ENCODE peak calls at places on chromosomes 6 and 20, in five cellular contexts. J is neuronal stem cell, Q is trophoblast cell, H is H1, F is mesenchymal stem cell. A is an unnamed sample.
A peak's percentile ranks its signal among the peaks of the same experiment; 100 is the strongest.

GRCh38 chr6:101741474-101742171 is 348.1 kb downstream of the GRIK2 start:
- DNase-seq in J (no peak), Q (no peak), H (no peak), F (no peak), A (no peak)

GRCh38 chr20:23357767-23358562 is 4.0 kb upstream of the GZF1 start:
- DNase-seq in J (peak; percentile 100), Q (peak; percentile 100), H (peak; percentile 100), F (peak; percentile 100), A (peak; percentile 100)

GRCh38 chr6:115753446-115753845 is 307.2 kb downstream of the FRK start:
- DNase-seq in J (no peak), Q (no peak), H (no peak), F (peak; percentile 5), A (no peak)

GRCh38 chr20:57289401-57290177 is 23.1 kb upstream of the BMP7 start:
- DNase-seq in J (no peak), Q (no peak), H (no peak), F (no peak), A (no peak)

GRCh38 chr6:16681260-16681873 is 79.9 kb downstream of the ATXN1 start:
- DNase-seq in J (no peak), Q (peak; percentile 46), H (no peak), F (peak; percentile 97), A (no peak)

GRCh38 chr6:16805190-16805860 is 44.1 kb upstream of the ATXN1 start:
- DNase-seq in J (no peak), Q (no peak), H (no peak), F (no peak), A (no peak)

GRCh38 chr6:20751293-20751946 is 217.2 kb downstream of the CDKAL1 start:
- DNase-seq in J (no peak), Q (no peak), H (no peak), F (peak; percentile 65), A (no peak)

GRCh38 chr6:120556491-120556890 is 777.8 kb downstream of the TBC1D32 start:
- DNase-seq in J (no peak), Q (no peak), H (no peak), F (no peak), A (no peak)

GRCh38 chr20:460707-461106 is 1.6 kb downstream of the TBC1D20 start:
- DNase-seq in J (no peak), Q (no peak), H (no peak), F (peak; percentile 28), A (no peak)

GRCh38 chr20:11366660-11367059 is 551.0 kb upstream of the BTBD3 start:
- DNase-seq in J (no peak), Q (no peak), H (no peak), F (no peak), A (no peak)

GRCh38 chr6:15327271-15327670 is 81.4 kb downstream of the JARID2 start:
- DNase-seq in J (no peak), Q (peak; percentile 28), H (peak; percentile 43), F (no peak), A (no peak)

GRCh38 chr6:81708306-81708705 is 44.2 kb downstream of the TENT5A start:
- DNase-seq in J (peak; percentile 47), Q (no peak), H (no peak), F (no peak), A (peak; percentile 38)

GRCh38 chr6:125099211-125100017 is 54.2 kb upstream of the TPD52L1 start:
- DNase-seq in J (peak; percentile 48), Q (peak; percentile 56), H (peak; percentile 77), F (peak; percentile 70), A (peak; percentile 72)

GRCh38 chr6:166003569-166003968 is 164.1 kb downstream of the TBXT start:
- DNase-seq in J (no peak), Q (no peak), H (no peak), F (peak; percentile 53), A (peak; percentile 41)

DNA sequence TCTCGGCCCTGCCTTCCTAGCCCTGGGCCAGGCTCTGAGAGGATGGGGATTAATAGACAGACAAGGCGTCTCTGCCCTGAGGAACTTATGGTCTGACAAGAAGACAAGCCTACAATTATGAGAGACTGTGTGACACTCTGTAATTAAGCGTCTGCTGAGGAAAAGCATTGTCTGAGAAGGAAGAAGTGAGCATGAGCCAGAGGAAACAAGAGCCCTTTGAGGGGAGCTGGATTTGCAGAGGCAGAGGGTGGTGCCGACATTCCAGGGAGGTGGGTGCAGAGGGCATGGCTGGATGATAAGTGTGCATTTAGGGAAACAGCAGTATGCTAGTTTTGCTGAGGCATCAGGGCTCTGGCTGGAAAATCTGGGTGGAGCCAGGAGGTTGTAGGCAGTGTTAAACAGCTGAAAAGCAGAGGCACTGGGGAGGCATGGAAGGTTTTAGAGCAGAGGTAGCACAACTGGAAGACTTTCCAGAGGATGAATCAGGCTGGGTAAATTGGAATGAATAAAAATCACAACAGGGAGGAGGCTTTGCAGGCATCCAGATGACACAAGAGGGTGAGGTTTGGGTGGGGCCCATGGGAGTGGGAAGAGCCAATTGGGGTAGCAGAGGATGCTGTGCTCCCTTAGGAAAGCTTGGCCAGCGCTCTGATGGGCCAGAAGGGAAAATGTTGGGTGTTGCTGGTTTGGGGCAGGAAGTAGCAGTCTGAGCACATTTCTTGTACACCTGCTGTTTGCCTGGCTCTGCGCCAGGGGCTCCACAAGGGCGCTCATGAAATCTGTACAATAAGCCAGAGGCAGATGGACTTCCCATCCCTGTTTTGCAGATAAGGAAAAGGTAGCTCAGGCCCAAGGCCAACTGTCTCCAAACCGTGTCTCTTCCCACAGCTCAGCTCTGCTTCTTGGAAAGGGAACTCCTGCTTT is 74.0 kb upstream of the MYL9 start:
- DNase-seq in J (no peak), Q (no peak), H (no peak), F (peak; percentile 17), A (no peak)
- H3K4me1 ChIP-seq in J (peaks cover 31% of the 10 kb centered on the region), Q (peaks cover 62% of the 10 kb centered on the region), H (peaks cover 14% of the 10 kb centered on the region), F (peaks cover 54% of the 10 kb centered on the region), A (peaks cover 12% of the 10 kb centered on the region)

DNA sequence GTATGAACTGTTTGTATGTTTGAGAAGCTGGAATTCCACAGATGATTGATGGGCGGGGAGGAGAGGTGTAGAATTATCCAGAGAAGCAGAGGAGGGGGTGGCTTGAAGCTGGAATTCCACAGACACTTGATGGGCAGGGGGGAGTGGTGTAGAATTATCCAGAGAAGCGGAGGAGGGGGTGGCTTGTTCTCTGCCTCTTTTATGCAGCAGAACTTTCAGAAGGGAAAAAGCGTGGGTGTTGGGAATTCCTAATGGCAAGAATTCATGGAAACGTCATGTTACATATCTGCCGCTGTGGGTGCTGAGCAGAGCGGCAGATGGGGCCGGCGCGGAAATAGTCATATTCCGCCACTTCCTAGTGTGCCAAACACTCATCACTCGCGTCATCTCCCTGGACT is 167.9 kb upstream of the KCNG1 start:
- DNase-seq in J (no peak), Q (no peak), H (no peak), F (no peak), A (no peak)
- H3K18ac ChIP-seq in J (no peak overlapping the region), Q (no peak overlapping the region), H (no peak overlapping the region), F (no peak overlapping the region), A (no peak overlapping the region)

GRCh38 chr6:95794749-95795148 is 217.4 kb downstream of the MANEA start:
- DNase-seq in J (no peak), Q (no peak), H (no peak), F (no peak), A (no peak)
- H2BK12ac ChIP-seq in J (no peak overlapping the region), Q (no peak overlapping the region), H (no peak overlapping the region), F (no peak overlapping the region), A (no peak overlapping the region)

GRCh38 chr6:89347825-89348224 is 4.7 kb downstream of the UBE2J1 start:
- DNase-seq in J (no peak), Q (peak; percentile 56), H (no peak), F (no peak), A (no peak)
- H3K4me1 ChIP-seq in J (peaks cover 2% of the 10 kb centered on the region), Q (peaks cover 31% of the 10 kb centered on the region), H (no peaks in the 10 kb centered on the region), F (peaks cover 15% of the 10 kb centered on the region), A (no peaks in the 10 kb centered on the region)

GRCh38 chr20:4533734-4534133 is 188.0 kb upstream of the PRND start:
- DNase-seq in J (no peak), Q (no peak), H (no peak), F (no peak), A (no peak)
- H3K18ac ChIP-seq in J (no peak overlapping the region), Q (no peak overlapping the region), H (no peak overlapping the region), F (no peak overlapping the region), A (no peak overlapping the region)

GRCh38 chr20:53354314-53354713 is 239.3 kb downstream of the ZNF217 start:
- DNase-seq in J (no peak), Q (no peak), H (no peak), F (no peak), A (no peak)

GRCh38 chr20:53352727-53353440 is 240.8 kb downstream of the ZNF217 start:
- DNase-seq in J (no peak), Q (peak; percentile 71), H (no peak), F (peak; percentile 13), A (no peak)

GRCh38 chr20:53346266-53346665 is 247.4 kb downstream of the ZNF217 start:
- DNase-seq in J (no peak), Q (peak; percentile 58), H (no peak), F (peak; percentile 15), A (no peak)

GRCh38 chr20:53345536-53346070 is 248.0 kb downstream of the ZNF217 start:
- DNase-seq in J (no peak), Q (no peak), H (no peak), F (no peak), A (no peak)

GRCh38 chr20:53349730-53350129 is 243.9 kb downstream of the ZNF217 start:
- DNase-seq in J (no peak), Q (no peak), H (no peak), F (no peak), A (no peak)
- H2BK12ac ChIP-seq in J (no peak overlapping the region), Q (no peak overlapping the region), H (no peak overlapping the region), F (no peak overlapping the region), A (no peak overlapping the region)

A was measured in H9.